ENCODE peak calls at places on chromosomes 1 and 21, in seven cellular contexts. K is psoas muscle; Q is CD4-positive, alpha-beta T cell; F is progenitor cell of endocrine pancreas; Z is left ventricle myocardium inferior; E is MCF 10A; M is AG10803. W is an unnamed sample.
A peak's percentile ranks its signal among the peaks of the same experiment; 100 is the strongest.

GRCh38 chr1:62784509-62785365 is 805 bp downstream of the ATG4C start:
- DNase-seq in F (no peak), K (no peak), Q (no peak), M (peak; percentile 16), E (no peak), Z (no peak), W (no peak)

GRCh38 chr1:218496561-218496960 is 151.4 kb downstream of the TGFB2 start:
- DNase-seq in Q (no peak), E (peak; percentile 100), M (peak; percentile 99), Z (no peak), K (no peak), F (no peak), W (no peak)

GRCh38 chr1:98203461-98203860 is 282.6 kb upstream of the DPYD start:
- DNase-seq in K (no peak), Q (no peak), Z (no peak), M (peak; percentile 10), F (no peak), E (no peak), W (no peak)

GRCh38 chr1:178606839-178607238 is 93.9 kb downstream of the TEX35 start:
- DNase-seq in Z (no peak), E (no peak), K (no peak), M (no peak), Q (no peak), F (no peak), W (no peak)

GRCh38 chr1:23646571-23646970 is 45.0 kb upstream of the RPL11 start:
- DNase-seq in Q (no peak), F (no peak), K (no peak), E (no peak), Z (no peak), M (no peak), W (no peak)

GRCh38 chr1:220843481-220844011 is 35.7 kb upstream of the HLX start:
- DNase-seq in Z (peak; percentile 32), Q (no peak), K (no peak), M (peak; percentile 42), E (no peak), F (no peak), W (no peak)

GRCh38 chr1:77514871-77515776 is 167.3 kb downstream of the ZZZ3 start:
- DNase-seq in Z (peak; percentile 44), K (no peak), M (peak; percentile 68), F (no peak), Q (no peak), E (no peak), W (no peak)

GRCh38 chr21:28793043-28793442 is 199.6 kb downstream of the LTN1 start:
- DNase-seq in Q (no peak), M (peak; percentile 51), E (peak; percentile 31), F (no peak), K (no peak), Z (no peak), W (no peak)

GRCh38 chr1:14567056-14567455 is 31.4 kb upstream of the KAZN start:
- DNase-seq in E (peak; percentile 26), F (no peak), K (no peak), Q (no peak), M (no peak), Z (no peak), W (no peak)

GRCh38 chr1:200040516-200041138 is 13.1 kb downstream of the NR5A2 start:
- DNase-seq in M (no peak), Q (no peak), K (no peak), F (no peak), Z (no peak), E (no peak), W (no peak)

GRCh38 chr1:1556505-1556904 is 16.1 kb upstream of the TMEM240 start:
- DNase-seq in F (no peak), E (no peak), Q (no peak), K (no peak), Z (no peak), M (no peak), W (no peak)

GRCh38 chr1:23862640-23863039 is 5.5 kb downstream of the FUCA1 start:
- DNase-seq in E (no peak), M (no peak), Z (no peak), K (no peak), F (no peak), Q (no peak), W (no peak)

GRCh38 chr1:167819849-167820683 is 93.9 kb downstream of the ADCY10 start:
- DNase-seq in Z (peak; percentile 76), M (peak; percentile 95), F (peak; percentile 36), K (peak; percentile 90), Q (no peak), E (peak; percentile 90), W (no peak)

GRCh38 chr21:37561506-37561905 is 194.9 kb downstream of the DYRK1A start:
- DNase-seq in F (no peak), Z (no peak), M (no peak), E (no peak), K (no peak), Q (no peak), W (no peak)

GRCh38 chr1:5279127-5279526 is 624.7 kb downstream of the AJAP1 start:
- DNase-seq in M (no peak), K (no peak), Q (no peak), F (no peak), Z (no peak), E (no peak), W (no peak)

GRCh38 chr1:112544753-112545152 is 36.0 kb downstream of the WNT2B start:
- DNase-seq in Z (no peak), K (no peak), M (peak; percentile 60), Q (no peak), E (peak; percentile 11), F (no peak), W (no peak)

GRCh38 chr1:242147096-242147976 is 148.4 kb upstream of the MAP1LC3C start:
- DNase-seq in Q (no peak), K (no peak), E (peak; percentile 97), Z (no peak), F (no peak), M (peak; percentile 48), W (no peak)

GRCh38 chr1:199157494-199157893 is 518.7 kb downstream of the PTPRC start:
- DNase-seq in K (no peak), M (no peak), Q (no peak), F (no peak), E (peak; percentile 54), Z (no peak), W (no peak)

GRCh38 chr1:162902372-162902771 is 41.4 kb upstream of the CCDC190 start:
- DNase-seq in K (no peak), E (no peak), M (peak; percentile 57), F (no peak), Z (no peak), Q (no peak), W (no peak)

GRCh38 chr1:94396356-94396755 is 21.8 kb upstream of the ABCD3 start:
- DNase-seq in M (no peak), Z (no peak), F (no peak), Q (no peak), E (no peak), K (no peak), W (no peak)
- TF ChIP-seq CTCF in M (peak; percentile 11), Z (peak; percentile 24), F (peak; percentile 40), Q (no peak), E (no peak), K (no peak), W (no peak)

GRCh38 chr1:40096977-40097782 is at the start of gene PPT1:
- DNase-seq in Z (peak; percentile 80), M (peak; percentile 55), E (peak; percentile 70), F (peak; percentile 55), K (peak; percentile 79), Q (peak; percentile 69), W (peak; percentile 55)
- TF ChIP-seq CTCF in Z (peak; percentile 22), M (peak; percentile 27), E (peak; percentile 17), F (no peak), K (no peak), Q (peak; percentile 40), W (no peak)

DNA sequence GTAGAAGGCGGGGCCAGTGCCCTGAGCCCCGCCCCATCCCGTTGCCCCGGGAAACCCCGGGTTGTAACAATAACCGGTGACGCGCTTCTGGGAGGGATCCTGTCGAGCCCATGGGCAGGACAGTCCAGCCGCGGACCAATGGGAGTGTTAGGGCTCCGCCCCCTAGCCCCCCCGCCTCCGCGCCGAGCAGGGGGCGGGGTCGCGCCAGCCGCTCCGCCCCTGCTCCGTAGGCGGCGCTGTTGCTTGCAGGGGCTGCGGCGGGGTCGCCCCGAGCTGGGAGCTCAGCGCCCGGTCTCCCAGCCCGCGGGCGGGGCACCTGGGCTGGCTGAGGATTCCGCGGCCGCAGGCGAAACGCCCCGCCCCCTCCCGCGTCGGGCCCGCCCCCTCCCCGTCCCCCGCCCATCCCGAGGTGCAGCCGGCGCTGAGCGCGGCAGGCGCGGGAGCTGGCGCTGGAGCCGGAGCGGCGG is at the start of gene FOXO6:
- DNase-seq in F (peak; percentile 95), M (peak; percentile 93), Q (peak; percentile 89), Z (peak; percentile 98), K (peak; percentile 99), E (peak; percentile 98), W (peak; percentile 98)
- TF ChIP-seq CTCF in F (peak; percentile 76), M (no peak), Q (peak; percentile 18), Z (peak; percentile 71), K (peak; percentile 66), E (peak; percentile 10), W (no peak)

DNA sequence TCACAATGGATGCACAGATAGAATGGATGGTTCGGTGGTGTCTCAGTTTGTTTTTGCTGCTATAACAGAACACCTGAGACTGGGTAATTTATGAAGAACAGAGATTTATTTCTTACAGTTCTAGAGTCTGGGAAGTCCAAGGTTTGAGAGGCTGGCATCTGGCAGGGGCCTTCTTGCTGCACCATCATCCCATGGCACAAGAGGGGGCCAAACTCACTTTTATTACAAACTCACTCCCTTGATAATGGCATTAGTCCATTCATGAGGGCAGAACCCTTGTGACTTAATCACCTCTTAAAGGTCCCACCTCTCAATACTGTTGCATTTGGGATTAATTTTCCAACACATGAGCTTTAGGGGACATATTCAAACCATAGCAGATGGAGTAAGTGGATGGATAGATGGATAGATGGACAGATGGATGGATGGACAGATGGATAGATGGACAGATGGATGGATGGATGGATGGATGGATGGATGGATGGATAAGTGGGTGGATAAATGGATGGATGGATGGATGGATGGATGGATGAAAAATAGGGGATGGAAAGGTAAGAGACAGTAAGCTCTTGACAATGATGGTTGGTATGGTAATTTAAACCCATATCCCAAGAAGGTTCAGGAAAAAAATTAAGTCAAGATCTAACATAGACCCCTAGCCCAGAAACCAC is 16.5 kb downstream of the CAMK2N1 start:
- DNase-seq in M (no peak), E (no peak), F (no peak), Z (no peak), K (no peak), Q (no peak), W (no peak)
- TF ChIP-seq CTCF in M (peak; percentile 31), E (no peak), F (peak; percentile 19), Z (no peak), K (no peak), Q (no peak), W (no peak)

GRCh38 chr21:31117046-31117916 is 79.0 kb upstream of the KRTAP19-8 start:
- DNase-seq in Z (no peak), E (peak; percentile 49), F (no peak), K (no peak), M (peak; percentile 68), Q (no peak), W (no peak)
- TF ChIP-seq CTCF in Z (no peak), E (no peak), F (no peak), K (no peak), M (peak; percentile 13), Q (no peak), W (no peak)

GRCh38 chr1:25863486-25864262 is 4.4 kb upstream of the AUNIP start:
- DNase-seq in M (no peak), Z (no peak), K (no peak), F (no peak), Q (no peak), E (no peak), W (no peak)
- TF ChIP-seq CTCF in M (no peak), Z (no peak), K (no peak), F (no peak), Q (no peak), E (no peak), W (no peak)